ENCODE peak calls at places on chromosomes 3 and 15, in seven cellular contexts. One of them, this sample, is unnamed.

GRCh38 chr3:48467110-48467454 is 20.5 kb downstream of the ATRIP start:
- DNase-seq in dorsolateral prefrontal cortex: no peak
- DNase-seq in T-helper 2 cell: no peak
- DNase-seq in hepatic stellate cell: no peak
- DNase-seq in glomerular endothelial cell: no peak
- DNase-seq in spleen: no peak
- DNase-seq in stimulated activated CD4-positive, alpha-beta T cell treated with anti-CD3 and anti-CD28 coated beads, Interleukin-15, amount 100 ng/mL, for 24 hours: no peak
- DNase-seq in this sample: no peak

GRCh38 chr3:85554153-85554552 is 595.4 kb downstream of the CADM2 start:
- DNase-seq in dorsolateral prefrontal cortex: no peak
- DNase-seq in T-helper 2 cell: no peak
- DNase-seq in hepatic stellate cell: no peak
- DNase-seq in glomerular endothelial cell: no peak
- DNase-seq in spleen: no peak
- DNase-seq in stimulated activated CD4-positive, alpha-beta T cell treated with anti-CD3 and anti-CD28 coated beads, Interleukin-15, amount 100 ng/mL, for 24 hours: no peak
- DNase-seq in this sample: no peak

GRCh38 chr3:183285828-183286457 is 32.9 kb downstream of the B3GNT5 start:
- DNase-seq in dorsolateral prefrontal cortex: peak
- DNase-seq in T-helper 2 cell: peak
- DNase-seq in hepatic stellate cell: peak
- DNase-seq in glomerular endothelial cell: peak
- DNase-seq in spleen: peak
- DNase-seq in stimulated activated CD4-positive, alpha-beta T cell treated with anti-CD3 and anti-CD28 coated beads, Interleukin-15, amount 100 ng/mL, for 24 hours: peak
- DNase-seq in this sample: peak

GRCh38 chr3:158713094-158713499 is 19.2 kb downstream of the RARRES1 start:
- DNase-seq in dorsolateral prefrontal cortex: no peak
- DNase-seq in T-helper 2 cell: no peak
- DNase-seq in hepatic stellate cell: no peak
- DNase-seq in glomerular endothelial cell: peak
- DNase-seq in spleen: no peak
- DNase-seq in stimulated activated CD4-positive, alpha-beta T cell treated with anti-CD3 and anti-CD28 coated beads, Interleukin-15, amount 100 ng/mL, for 24 hours: no peak
- DNase-seq in this sample: no peak

GRCh38 chr3:40333852-40334251 is 24.3 kb downstream of the EIF1B start:
- DNase-seq in dorsolateral prefrontal cortex: no peak
- DNase-seq in T-helper 2 cell: no peak
- DNase-seq in hepatic stellate cell: no peak
- DNase-seq in glomerular endothelial cell: no peak
- DNase-seq in spleen: no peak
- DNase-seq in stimulated activated CD4-positive, alpha-beta T cell treated with anti-CD3 and anti-CD28 coated beads, Interleukin-15, amount 100 ng/mL, for 24 hours: no peak
- DNase-seq in this sample: no peak

GRCh38 chr3:105594219-105594618 is 227.5 kb downstream of the ALCAM start:
- DNase-seq in dorsolateral prefrontal cortex: no peak
- DNase-seq in T-helper 2 cell: no peak
- DNase-seq in hepatic stellate cell: peak
- DNase-seq in glomerular endothelial cell: no peak
- DNase-seq in spleen: no peak
- DNase-seq in stimulated activated CD4-positive, alpha-beta T cell treated with anti-CD3 and anti-CD28 coated beads, Interleukin-15, amount 100 ng/mL, for 24 hours: peak
- DNase-seq in this sample: no peak

GRCh38 chr15:23504003-23504402 is 57.0 kb upstream of the GOLGA6L2 start:
- DNase-seq in dorsolateral prefrontal cortex: no peak
- DNase-seq in T-helper 2 cell: no peak
- DNase-seq in hepatic stellate cell: no peak
- DNase-seq in glomerular endothelial cell: no peak
- DNase-seq in spleen: no peak
- DNase-seq in stimulated activated CD4-positive, alpha-beta T cell treated with anti-CD3 and anti-CD28 coated beads, Interleukin-15, amount 100 ng/mL, for 24 hours: no peak
- DNase-seq in this sample: no peak

GRCh38 chr15:74402873-74403589 is 30.7 kb downstream of the SEMA7A start:
- DNase-seq in dorsolateral prefrontal cortex: no peak
- DNase-seq in T-helper 2 cell: no peak
- DNase-seq in hepatic stellate cell: no peak
- DNase-seq in glomerular endothelial cell: no peak
- DNase-seq in spleen: peak
- DNase-seq in stimulated activated CD4-positive, alpha-beta T cell treated with anti-CD3 and anti-CD28 coated beads, Interleukin-15, amount 100 ng/mL, for 24 hours: peak
- DNase-seq in this sample: no peak

GRCh38 chr3:187062526-187063177 is 76.6 kb downstream of the RPL39L start:
- DNase-seq in dorsolateral prefrontal cortex: no peak
- DNase-seq in T-helper 2 cell: no peak
- DNase-seq in hepatic stellate cell: no peak
- DNase-seq in glomerular endothelial cell: no peak
- DNase-seq in spleen: no peak
- DNase-seq in stimulated activated CD4-positive, alpha-beta T cell treated with anti-CD3 and anti-CD28 coated beads, Interleukin-15, amount 100 ng/mL, for 24 hours: peak
- DNase-seq in this sample: no peak

GRCh38 chr15:58229297-58229768 is 91.2 kb downstream of the AQP9 start:
- DNase-seq in dorsolateral prefrontal cortex: no peak
- DNase-seq in T-helper 2 cell: no peak
- DNase-seq in hepatic stellate cell: no peak
- DNase-seq in glomerular endothelial cell: no peak
- DNase-seq in spleen: no peak
- DNase-seq in stimulated activated CD4-positive, alpha-beta T cell treated with anti-CD3 and anti-CD28 coated beads, Interleukin-15, amount 100 ng/mL, for 24 hours: no peak
- DNase-seq in this sample: no peak

GRCh38 chr3:101182734-101183133 is 137.6 kb downstream of the IMPG2 start:
- DNase-seq in dorsolateral prefrontal cortex: no peak
- DNase-seq in T-helper 2 cell: no peak
- DNase-seq in hepatic stellate cell: no peak
- DNase-seq in glomerular endothelial cell: no peak
- DNase-seq in spleen: no peak
- DNase-seq in stimulated activated CD4-positive, alpha-beta T cell treated with anti-CD3 and anti-CD28 coated beads, Interleukin-15, amount 100 ng/mL, for 24 hours: no peak
- DNase-seq in this sample: no peak

GRCh38 chr15:96353931-96354730 is 23.6 kb downstream of the NR2F2 start:
- DNase-seq in dorsolateral prefrontal cortex: no peak
- DNase-seq in T-helper 2 cell: no peak
- DNase-seq in hepatic stellate cell: peak
- DNase-seq in glomerular endothelial cell: no peak
- DNase-seq in spleen: peak
- DNase-seq in stimulated activated CD4-positive, alpha-beta T cell treated with anti-CD3 and anti-CD28 coated beads, Interleukin-15, amount 100 ng/mL, for 24 hours: no peak
- DNase-seq in this sample: no peak